ENCODE peak calls at places on chromosomes 11 and 22, in ten cellular contexts. One of them, this sample, is unnamed.

GRCh38 chr11:12745787-12746186 is 71.6 kb downstream of the TEAD1 start:
- DNase-seq in HFFc6: no peak
- DNase-seq in AML-193: no peak
- DNase-seq in iris pigment epithelial cell: no peak
- DNase-seq in OCI-M1: no peak
- DNase-seq in K562: no peak
- DNase-seq in H4: no peak
- DNase-seq in non-pigmented ciliary epithelial cell: no peak
- DNase-seq in upper lobe of right lung: no peak
- DNase-seq in activated CD4-positive, alpha-beta T cell treated with anti-CD3 and anti-CD28 coated beads for 1 hour: no peak
- DNase-seq in this sample: no peak

GRCh38 chr22:32805586-32805881 is 4.0 kb downstream of the TIMP3 start:
- DNase-seq in H4: no peak
- DNase-seq in AML-193: no peak
- DNase-seq in OCI-M1: peak; percentile 43
- DNase-seq in non-pigmented ciliary epithelial cell: no peak
- DNase-seq in K562: no peak
- DNase-seq in HFFc6: no peak
- DNase-seq in iris pigment epithelial cell: no peak
- DNase-seq in activated CD4-positive, alpha-beta T cell treated with anti-CD3 and anti-CD28 coated beads for 1 hour: no peak
- DNase-seq in upper lobe of right lung: no peak
- DNase-seq in this sample: no peak

GRCh38 chr11:106172389-106172991 is 95.0 kb downstream of the AASDHPPT start:
- DNase-seq in iris pigment epithelial cell: peak; percentile 33
- DNase-seq in non-pigmented ciliary epithelial cell: no peak
- DNase-seq in K562: no peak
- DNase-seq in activated CD4-positive, alpha-beta T cell treated with anti-CD3 and anti-CD28 coated beads for 1 hour: no peak
- DNase-seq in upper lobe of right lung: no peak
- DNase-seq in AML-193: no peak
- DNase-seq in H4: no peak
- DNase-seq in OCI-M1: no peak
- DNase-seq in HFFc6: no peak
- DNase-seq in this sample: no peak

GRCh38 chr11:107785401-107785800 is 73.2 kb downstream of the SLC35F2 start:
- DNase-seq in HFFc6: peak; percentile 3
- DNase-seq in K562: no peak
- DNase-seq in iris pigment epithelial cell: peak; percentile 54
- DNase-seq in AML-193: no peak
- DNase-seq in non-pigmented ciliary epithelial cell: peak; percentile 4
- DNase-seq in upper lobe of right lung: no peak
- DNase-seq in activated CD4-positive, alpha-beta T cell treated with anti-CD3 and anti-CD28 coated beads for 1 hour: no peak
- DNase-seq in H4: no peak
- DNase-seq in OCI-M1: no peak
- DNase-seq in this sample: no peak

GRCh38 chr11:1476946-1477736 is 9.4 kb downstream of the MOB2 start:
- DNase-seq in HFFc6: no peak
- DNase-seq in upper lobe of right lung: peak; percentile 33
- DNase-seq in iris pigment epithelial cell: no peak
- DNase-seq in non-pigmented ciliary epithelial cell: no peak
- DNase-seq in AML-193: no peak
- DNase-seq in OCI-M1: no peak
- DNase-seq in H4: no peak
- DNase-seq in K562: no peak
- DNase-seq in activated CD4-positive, alpha-beta T cell treated with anti-CD3 and anti-CD28 coated beads for 1 hour: no peak
- DNase-seq in this sample: no peak

GRCh38 chr11:66466225-66467033 is at the start of gene PELI3:
- DNase-seq in non-pigmented ciliary epithelial cell: peak; percentile 49
- DNase-seq in OCI-M1: peak; percentile 94
- DNase-seq in K562: peak; percentile 99
- DNase-seq in HFFc6: peak; percentile 79
- DNase-seq in activated CD4-positive, alpha-beta T cell treated with anti-CD3 and anti-CD28 coated beads for 1 hour: peak; percentile 92
- DNase-seq in H4: peak; percentile 69
- DNase-seq in upper lobe of right lung: peak; percentile 96
- DNase-seq in iris pigment epithelial cell: peak; percentile 92
- DNase-seq in AML-193: peak; percentile 77
- DNase-seq in this sample: peak; percentile 73

GRCh38 chr22:39080052-39080762 is 3.1 kb downstream of the APOBEC3G start:
- DNase-seq in OCI-M1: no peak
- DNase-seq in H4: no peak
- DNase-seq in K562: no peak
- DNase-seq in activated CD4-positive, alpha-beta T cell treated with anti-CD3 and anti-CD28 coated beads for 1 hour: no peak
- DNase-seq in iris pigment epithelial cell: no peak
- DNase-seq in HFFc6: no peak
- DNase-seq in upper lobe of right lung: no peak
- DNase-seq in non-pigmented ciliary epithelial cell: no peak
- DNase-seq in AML-193: no peak
- DNase-seq in this sample: no peak

GRCh38 chr11:125264091-125265022 is 99.8 kb downstream of the PKNOX2 start:
- DNase-seq in iris pigment epithelial cell: no peak
- DNase-seq in HFFc6: no peak
- DNase-seq in upper lobe of right lung: no peak
- DNase-seq in K562: no peak
- DNase-seq in H4: no peak
- DNase-seq in activated CD4-positive, alpha-beta T cell treated with anti-CD3 and anti-CD28 coated beads for 1 hour: no peak
- DNase-seq in OCI-M1: no peak
- DNase-seq in AML-193: no peak
- DNase-seq in non-pigmented ciliary epithelial cell: no peak
- DNase-seq in this sample: no peak

GRCh38 chr11:130416906-130417305 is 11.5 kb downstream of the ADAMTS8 start:
- DNase-seq in HFFc6: no peak
- DNase-seq in K562: no peak
- DNase-seq in AML-193: no peak
- DNase-seq in H4: no peak
- DNase-seq in non-pigmented ciliary epithelial cell: no peak
- DNase-seq in iris pigment epithelial cell: no peak
- DNase-seq in activated CD4-positive, alpha-beta T cell treated with anti-CD3 and anti-CD28 coated beads for 1 hour: no peak
- DNase-seq in OCI-M1: no peak
- DNase-seq in upper lobe of right lung: no peak
- DNase-seq in this sample: no peak